ENCODE peak calls at places on chromosomes 6 and 20, in eight cellular contexts. One of them, this sample, is unnamed.
A peak's percentile ranks its signal among the peaks of the same experiment; 100 is the strongest.

GRCh38 chr6:47477497-47478232 is at the start of gene CD2AP:
- DNase-seq in MV-4-11: peak; percentile 60
- DNase-seq in esophagus muscularis mucosa: peak; percentile 96
- DNase-seq in stimulated activated naive CD8-positive, alpha-beta T cell treated with anti-CD3 and anti-CD28 coated beads, Interleukin-15, Interleukin-2, amounts not matched to agents 100 U/mL and 50 U/mL, for 24 hours: peak; percentile 90
- DNase-seq in central memory CD4-positive, alpha-beta T cell: peak; percentile 92
- DNase-seq in ELR: peak; percentile 89
- DNase-seq in activated CD4-positive, alpha-beta T cell treated with anti-CD3 and anti-CD28 coated beads, Interleukin-2, amount 50 U/mL, for 4 hours: peak; percentile 88
- DNase-seq in activated naive CD8-positive, alpha-beta T cell treated with anti-CD3 and anti-CD28 coated beads for 36 hours: peak; percentile 90
- DNase-seq in this sample: peak; percentile 88

GRCh38 chr20:59144179-59144830 is 19.3 kb upstream of the ZNF831 start:
- DNase-seq in activated naive CD8-positive, alpha-beta T cell treated with anti-CD3 and anti-CD28 coated beads for 36 hours: peak; percentile 78
- DNase-seq in stimulated activated naive CD8-positive, alpha-beta T cell treated with anti-CD3 and anti-CD28 coated beads, Interleukin-15, Interleukin-2, amounts not matched to agents 100 U/mL and 50 U/mL, for 24 hours: peak; percentile 70
- DNase-seq in activated CD4-positive, alpha-beta T cell treated with anti-CD3 and anti-CD28 coated beads, Interleukin-2, amount 50 U/mL, for 4 hours: peak; percentile 32
- DNase-seq in MV-4-11: no peak
- DNase-seq in ELR: no peak
- DNase-seq in central memory CD4-positive, alpha-beta T cell: no peak
- DNase-seq in esophagus muscularis mucosa: no peak
- DNase-seq in this sample: no peak

GRCh38 chr20:14580426-14581074 is 243.1 kb upstream of the FLRT3 start:
- DNase-seq in esophagus muscularis mucosa: no peak
- DNase-seq in central memory CD4-positive, alpha-beta T cell: no peak
- DNase-seq in MV-4-11: no peak
- DNase-seq in activated naive CD8-positive, alpha-beta T cell treated with anti-CD3 and anti-CD28 coated beads for 36 hours: no peak
- DNase-seq in ELR: no peak
- DNase-seq in stimulated activated naive CD8-positive, alpha-beta T cell treated with anti-CD3 and anti-CD28 coated beads, Interleukin-15, Interleukin-2, amounts not matched to agents 100 U/mL and 50 U/mL, for 24 hours: no peak
- DNase-seq in activated CD4-positive, alpha-beta T cell treated with anti-CD3 and anti-CD28 coated beads, Interleukin-2, amount 50 U/mL, for 4 hours: no peak
- DNase-seq in this sample: no peak

GRCh38 chr6:94511502-94512088 is 1065.7 kb upstream of the MANEA start:
- DNase-seq in central memory CD4-positive, alpha-beta T cell: no peak
- DNase-seq in activated naive CD8-positive, alpha-beta T cell treated with anti-CD3 and anti-CD28 coated beads for 36 hours: peak; percentile 0
- DNase-seq in stimulated activated naive CD8-positive, alpha-beta T cell treated with anti-CD3 and anti-CD28 coated beads, Interleukin-15, Interleukin-2, amounts not matched to agents 100 U/mL and 50 U/mL, for 24 hours: no peak
- DNase-seq in esophagus muscularis mucosa: no peak
- DNase-seq in activated CD4-positive, alpha-beta T cell treated with anti-CD3 and anti-CD28 coated beads, Interleukin-2, amount 50 U/mL, for 4 hours: no peak
- DNase-seq in MV-4-11: no peak
- DNase-seq in ELR: no peak
- DNase-seq in this sample: no peak

GRCh38 chr6:136103763-136104311 is 146.3 kb downstream of the MTFR2 start:
- DNase-seq in MV-4-11: no peak
- DNase-seq in central memory CD4-positive, alpha-beta T cell: no peak
- DNase-seq in esophagus muscularis mucosa: no peak
- DNase-seq in stimulated activated naive CD8-positive, alpha-beta T cell treated with anti-CD3 and anti-CD28 coated beads, Interleukin-15, Interleukin-2, amounts not matched to agents 100 U/mL and 50 U/mL, for 24 hours: no peak
- DNase-seq in ELR: no peak
- DNase-seq in activated naive CD8-positive, alpha-beta T cell treated with anti-CD3 and anti-CD28 coated beads for 36 hours: no peak
- DNase-seq in activated CD4-positive, alpha-beta T cell treated with anti-CD3 and anti-CD28 coated beads, Interleukin-2, amount 50 U/mL, for 4 hours: no peak
- DNase-seq in this sample: no peak

GRCh38 chr6:117547688-117548621 is 54.4 kb downstream of the GOPC start:
- DNase-seq in MV-4-11: no peak
- DNase-seq in central memory CD4-positive, alpha-beta T cell: peak; percentile 45
- DNase-seq in ELR: peak; percentile 27
- DNase-seq in stimulated activated naive CD8-positive, alpha-beta T cell treated with anti-CD3 and anti-CD28 coated beads, Interleukin-15, Interleukin-2, amounts not matched to agents 100 U/mL and 50 U/mL, for 24 hours: peak; percentile 55
- DNase-seq in activated CD4-positive, alpha-beta T cell treated with anti-CD3 and anti-CD28 coated beads, Interleukin-2, amount 50 U/mL, for 4 hours: peak; percentile 20
- DNase-seq in esophagus muscularis mucosa: no peak
- DNase-seq in activated naive CD8-positive, alpha-beta T cell treated with anti-CD3 and anti-CD28 coated beads for 36 hours: peak; percentile 59
- DNase-seq in this sample: peak; percentile 34

GRCh38 chr6:4281341-4282293 is 146.2 kb upstream of the ECI2 start:
- DNase-seq in activated CD4-positive, alpha-beta T cell treated with anti-CD3 and anti-CD28 coated beads, Interleukin-2, amount 50 U/mL, for 4 hours: no peak
- DNase-seq in esophagus muscularis mucosa: no peak
- DNase-seq in stimulated activated naive CD8-positive, alpha-beta T cell treated with anti-CD3 and anti-CD28 coated beads, Interleukin-15, Interleukin-2, amounts not matched to agents 100 U/mL and 50 U/mL, for 24 hours: peak; percentile 44
- DNase-seq in MV-4-11: peak; percentile 31
- DNase-seq in ELR: no peak
- DNase-seq in central memory CD4-positive, alpha-beta T cell: no peak
- DNase-seq in activated naive CD8-positive, alpha-beta T cell treated with anti-CD3 and anti-CD28 coated beads for 36 hours: peak; percentile 58
- DNase-seq in this sample: no peak

GRCh38 chr20:39897058-39897457 is 792.0 kb downstream of the MAFB start:
- DNase-seq in activated CD4-positive, alpha-beta T cell treated with anti-CD3 and anti-CD28 coated beads, Interleukin-2, amount 50 U/mL, for 4 hours: no peak
- DNase-seq in MV-4-11: no peak
- DNase-seq in stimulated activated naive CD8-positive, alpha-beta T cell treated with anti-CD3 and anti-CD28 coated beads, Interleukin-15, Interleukin-2, amounts not matched to agents 100 U/mL and 50 U/mL, for 24 hours: no peak
- DNase-seq in ELR: peak; percentile 88
- DNase-seq in activated naive CD8-positive, alpha-beta T cell treated with anti-CD3 and anti-CD28 coated beads for 36 hours: no peak
- DNase-seq in esophagus muscularis mucosa: no peak
- DNase-seq in central memory CD4-positive, alpha-beta T cell: no peak
- DNase-seq in this sample: no peak

This sample was measured in naive thymus-derived CD4-positive, alpha-beta T cell.